ENCODE peak calls at places on chromosomes 13 and 19, in seven cellular contexts. P is BJ, F is mammary epithelial cell, U is IMR-90, C is pancreas, H is neural progenitor cell, N is lower lobe of right lung. Q is an unnamed sample.

GRCh38 chr19:11296264-11296663 is 304 bp downstream of the TSPAN16 start:
- DNase-seq in P (no peak), C (no peak), F (no peak), U (no peak), N (no peak), H (no peak), Q (no peak)

GRCh38 chr13:46489586-46490023 is 63.4 kb upstream of the LRCH1 start:
- DNase-seq in F (peak; percentile 81), H (peak; percentile 18), P (peak; percentile 78), U (peak; percentile 67), C (no peak), N (no peak), Q (peak; percentile 88)

GRCh38 chr19:39645800-39646411 is 9.8 kb upstream of the LGALS16 start:
- DNase-seq in H (peak; percentile 48), C (no peak), P (no peak), F (no peak), N (no peak), U (peak; percentile 15), Q (no peak)

GRCh38 chr13:80341098-80341701 is at the start of gene SPRY2:
- DNase-seq in C (peak; percentile 93), P (peak; percentile 70), H (peak; percentile 97), F (peak; percentile 93), U (peak; percentile 96), N (peak; percentile 95), Q (peak; percentile 94)

GRCh38 chr19:16603090-16603489 is 24.9 kb downstream of the MED26 start:
- DNase-seq in H (no peak), N (no peak), C (peak; percentile 13), F (no peak), U (no peak), P (no peak), Q (no peak)

GRCh38 chr13:110794209-110794608 is 80.7 kb downstream of the ING1 start:
- DNase-seq in N (no peak), P (no peak), U (no peak), F (no peak), C (no peak), H (no peak), Q (no peak)

GRCh38 chr19:14114854-14115253 is 2.7 kb downstream of the PRKACA start:
- DNase-seq in C (peak; percentile 80), U (no peak), N (peak; percentile 82), P (no peak), F (no peak), H (peak; percentile 60), Q (peak; percentile 49)

GRCh38 chr19:58356971-58357797 is 3.9 kb upstream of the A1BG start:
- DNase-seq in N (peak; percentile 41), H (no peak), C (no peak), F (no peak), P (no peak), U (no peak), Q (no peak)

GRCh38 chr19:18754501-18754900 is 36.6 kb downstream of the COMP start:
- DNase-seq in C (no peak), P (no peak), U (no peak), F (no peak), H (no peak), N (no peak), Q (no peak)

GRCh38 chr19:45123440-45123850 is 30.5 kb downstream of the PPP1R37 start:
- DNase-seq in N (no peak), U (no peak), P (no peak), F (peak; percentile 47), H (no peak), C (no peak), Q (no peak)

GRCh38 chr19:44585371-44586141 is 27.8 kb upstream of the IGSF23 start:
- DNase-seq in C (no peak), H (no peak), N (no peak), U (peak; percentile 53), P (no peak), F (peak; percentile 54), Q (peak; percentile 34)

GRCh38 chr13:94674609-94675348 is 37.6 kb downstream of the SOX21 start:
- DNase-seq in P (no peak), C (no peak), H (peak; percentile 89), U (peak; percentile 30), F (peak; percentile 24), N (no peak), Q (peak; percentile 20)

GRCh38 chr13:103335226-103335625 is 269.0 kb upstream of the SLC10A2 start:
- DNase-seq in U (no peak), C (no peak), H (no peak), F (no peak), N (no peak), P (no peak), Q (no peak)

GRCh38 chr13:64248371-64249065 is 2832.9 kb upstream of the PCDH20 start:
- DNase-seq in U (peak; percentile 33), F (no peak), H (no peak), P (peak; percentile 22), C (no peak), N (no peak), Q (no peak)

GRCh38 chr13:36345438-36346221 is 564 bp downstream of the SPART start:
- DNase-seq in U (peak; percentile 92), P (peak; percentile 44), H (peak; percentile 81), F (peak; percentile 83), C (peak; percentile 40), N (peak; percentile 72), Q (peak; percentile 66)

GRCh38 chr13:94860981-94861407 is 148.6 kb upstream of the SOX21 start:
- DNase-seq in U (peak; percentile 13), H (no peak), P (no peak), C (no peak), N (no peak), F (no peak), Q (no peak)

DNA sequence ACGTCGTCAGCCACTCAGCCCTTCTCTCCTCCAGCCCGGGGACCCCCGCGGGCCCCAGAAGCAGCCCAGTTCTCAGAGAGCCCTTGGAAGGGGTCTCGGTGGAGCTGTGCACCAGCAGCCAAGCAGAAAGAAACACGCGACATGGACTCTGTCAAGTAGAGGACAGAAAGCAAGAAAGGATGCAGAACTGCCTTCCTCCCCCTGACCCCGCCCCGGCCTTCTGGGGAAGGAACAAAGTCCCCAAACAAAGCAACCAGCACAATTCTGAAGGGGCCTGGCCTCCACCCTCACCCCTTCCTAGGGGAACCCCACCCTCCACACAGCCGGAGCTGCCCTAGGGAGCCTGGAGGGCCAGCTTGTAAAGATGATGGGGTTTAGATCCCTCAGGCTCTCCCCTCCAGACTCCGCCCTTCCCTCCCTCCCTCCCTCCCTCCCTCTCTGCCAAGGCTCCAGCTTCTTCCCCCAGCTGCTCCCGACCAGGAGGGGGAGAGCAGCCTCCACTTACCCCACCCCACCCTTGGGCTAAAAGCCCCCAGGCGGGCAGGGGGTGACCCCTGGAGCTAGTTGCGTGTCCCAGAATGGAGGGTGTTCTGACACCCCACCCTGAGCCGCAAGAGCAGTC is 7.8 kb downstream of the LYL1 start:
- DNase-seq in P (no peak), U (no peak), C (no peak), N (no peak), H (peak; percentile 73), F (no peak), Q (no peak)
- H3K27me3 ChIP-seq in P (no peaks in the 10 kb centered on the region), U (no peaks in the 10 kb centered on the region), C (no peaks in the 10 kb centered on the region), N (no peaks in the 10 kb centered on the region), H (peaks cover 97% of the 10 kb centered on the region), F (no peaks in the 10 kb centered on the region), Q (no peaks in the 10 kb centered on the region)

DNA sequence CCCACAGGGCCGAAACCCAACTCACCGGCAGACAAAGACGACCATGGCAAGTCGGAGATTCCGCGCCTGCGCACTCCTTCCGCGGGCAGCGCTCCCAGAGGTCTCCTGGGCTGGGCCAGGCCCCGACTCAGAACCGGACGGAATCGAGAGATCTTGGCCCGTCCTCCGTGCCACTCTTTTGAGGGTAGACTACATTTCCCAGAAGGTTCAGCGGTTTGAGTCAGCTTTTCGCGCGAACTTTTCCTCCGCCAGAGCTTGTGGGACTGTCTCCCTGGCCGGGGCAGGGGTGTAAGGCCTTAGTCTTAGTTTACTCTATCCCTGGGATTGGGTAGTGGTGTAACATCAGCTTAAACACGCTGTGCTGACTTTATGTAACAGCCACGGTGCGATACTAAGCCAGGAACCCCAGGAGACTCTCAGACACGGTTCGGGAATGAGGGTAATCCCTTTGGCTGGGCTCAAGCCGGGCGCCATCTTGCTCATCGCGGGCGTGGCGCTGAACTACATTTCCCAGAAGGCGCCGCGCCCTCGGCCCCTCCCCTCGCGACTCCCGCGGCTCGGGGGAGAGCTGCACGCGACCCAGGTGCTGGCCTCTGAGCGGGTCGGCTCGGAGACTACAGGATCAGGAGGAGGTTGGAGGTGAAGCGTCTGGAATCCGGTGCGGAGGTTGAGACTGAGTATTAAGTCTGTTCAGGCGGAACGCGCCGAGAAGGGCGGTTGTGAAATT is at the start of gene ZNF260:
- DNase-seq in H (peak; percentile 98), U (peak; percentile 97), P (peak; percentile 92), F (peak; percentile 96), N (peak; percentile 97), C (peak; percentile 98), Q (peak; percentile 92)
- H3K36me3 ChIP-seq in H (peaks cover 17% of the 10 kb centered on the region), U (peaks cover 9% of the 10 kb centered on the region), P (no peaks in the 10 kb centered on the region), F (no peaks in the 10 kb centered on the region), N (peaks cover 6% of the 10 kb centered on the region), C (no peaks in the 10 kb centered on the region), Q (peaks cover 20% of the 10 kb centered on the region)

GRCh38 chr13:48975926-48976676 is 389 bp downstream of the FNDC3A start:
- DNase-seq in F (peak; percentile 84), H (peak; percentile 90), N (peak; percentile 91), U (peak; percentile 75), P (no peak), C (peak; percentile 93), Q (peak; percentile 90)

GRCh38 chr13:48978942-48979601 is 3.4 kb downstream of the FNDC3A start:
- DNase-seq in F (no peak), U (no peak), P (no peak), H (no peak), N (no peak), C (no peak), Q (no peak)

GRCh38 chr13:48976677-48977625 is 1.2 kb downstream of the FNDC3A start:
- DNase-seq in U (no peak), N (no peak), P (no peak), C (no peak), F (no peak), H (no peak), Q (no peak)

GRCh38 chr13:48979892-48980291 is 4.2 kb downstream of the FNDC3A start:
- DNase-seq in P (no peak), U (no peak), F (no peak), C (no peak), H (no peak), N (no peak), Q (no peak)

GRCh38 chr13:48977973-48978372 is 2.3 kb downstream of the FNDC3A start:
- DNase-seq in N (no peak), P (no peak), F (peak; percentile 8), H (no peak), C (no peak), U (peak; percentile 57), Q (no peak)
- H3K4me3 ChIP-seq in N (peak overlapping the region; percentile 87), P (peak overlapping the region; percentile 90), F (peak overlapping the region; percentile 77), H (no peak overlapping the region), C (peak overlapping the region; percentile 50), U (peak overlapping the region; percentile 99), Q (peak overlapping the region; percentile 79)

GRCh38 chr19:918481-919156 is 1.5 kb downstream of the KISS1R start:
- DNase-seq in U (no peak), H (peak; percentile 39), F (no peak), N (no peak), P (no peak), C (peak; percentile 85), Q (no peak)
- H3K27me3 ChIP-seq in U (peaks cover 38% of the 10 kb centered on the region), H (peaks cover 87% of the 10 kb centered on the region), F (peaks cover 18% of the 10 kb centered on the region), N (peaks cover 57% of the 10 kb centered on the region), P (peaks cover 22% of the 10 kb centered on the region), C (no peaks in the 10 kb centered on the region), Q (peaks cover 3% of the 10 kb centered on the region)

GRCh38 chr19:1619703-1620102 is 14.4 kb upstream of the UQCR11 start:
- DNase-seq in H (no peak), F (no peak), P (no peak), U (no peak), N (no peak), C (no peak), Q (no peak)
- H3K36me3 ChIP-seq in H (no peaks in the 10 kb centered on the region), F (peaks cover 8% of the 10 kb centered on the region), P (peaks cover 34% of the 10 kb centered on the region), U (peaks cover 63% of the 10 kb centered on the region), N (peaks cover 72% of the 10 kb centered on the region), C (no peaks in the 10 kb centered on the region), Q (peaks cover 3% of the 10 kb centered on the region)

GRCh38 chr13:99982021-99982740 is 597 bp downstream of the ZIC2 start:
- DNase-seq in U (no peak), N (no peak), F (peak; percentile 51), H (peak; percentile 77), C (peak; percentile 76), P (no peak), Q (no peak)
- H3K4me3 ChIP-seq in U (peak overlapping the region; percentile 21), N (peak overlapping the region; percentile 49), F (peak overlapping the region; percentile 54), H (peak overlapping the region; percentile 76), C (peak overlapping the region; percentile 48), P (no peak overlapping the region), Q (peak overlapping the region; percentile 85)

Q was measured in MG63.